ENCODE peak calls at places on chromosomes 2 and 18, in eight cellular contexts. One of them, this sample, is unnamed. For H3K4me1, the result is how much of the 10 kb centered on the place peaks cover.

GRCh38 chr2:92072461-92073035 is 2798.7 kb upstream of the TEKT4 start:
- DNase-seq in thyroid gland: no peak
- DNase-seq in endothelial cell of umbilical vein: no peak
- DNase-seq in A549: no peak
- DNase-seq in prostate gland: no peak
- DNase-seq in transverse colon: peak
- DNase-seq in HepG2: no peak
- DNase-seq in breast epithelium: no peak
- DNase-seq in this sample: no peak

GRCh38 chr2:109481196-109481555 is 132.6 kb downstream of the SEPTIN10 start:
- DNase-seq in thyroid gland: peak
- DNase-seq in endothelial cell of umbilical vein: peak
- DNase-seq in A549: no peak
- DNase-seq in prostate gland: peak
- DNase-seq in transverse colon: peak
- DNase-seq in HepG2: no peak
- DNase-seq in breast epithelium: peak
- DNase-seq in this sample: peak

GRCh38 chr2:47237375-47238357 is 82.6 kb upstream of the STPG4 start:
- DNase-seq in thyroid gland: no peak
- DNase-seq in endothelial cell of umbilical vein: peak
- DNase-seq in A549: no peak
- DNase-seq in prostate gland: no peak
- DNase-seq in transverse colon: no peak
- DNase-seq in HepG2: no peak
- DNase-seq in breast epithelium: peak
- DNase-seq in this sample: no peak

GRCh38 chr2:127080941-127081769 is 25.8 kb downstream of the BIN1 start:
- DNase-seq in thyroid gland: peak
- DNase-seq in endothelial cell of umbilical vein: no peak
- DNase-seq in A549: no peak
- DNase-seq in prostate gland: peak
- DNase-seq in transverse colon: peak
- DNase-seq in HepG2: no peak
- DNase-seq in breast epithelium: no peak
- DNase-seq in this sample: no peak

GRCh38 chr2:218727502-218728165 is 17.0 kb downstream of the TTLL4 start:
- DNase-seq in thyroid gland: no peak
- DNase-seq in endothelial cell of umbilical vein: peak
- DNase-seq in A549: peak
- DNase-seq in prostate gland: no peak
- DNase-seq in transverse colon: no peak
- DNase-seq in HepG2: peak
- DNase-seq in breast epithelium: no peak
- DNase-seq in this sample: no peak

GRCh38 chr18:74505776-74506175 is 9.6 kb downstream of the CNDP2 start:
- DNase-seq in thyroid gland: no peak
- DNase-seq in endothelial cell of umbilical vein: no peak
- DNase-seq in A549: no peak
- DNase-seq in prostate gland: no peak
- DNase-seq in transverse colon: no peak
- DNase-seq in HepG2: no peak
- DNase-seq in breast epithelium: no peak
- DNase-seq in this sample: no peak

GRCh38 chr18:59516356-59517155 is 157.5 kb upstream of the LMAN1 start:
- DNase-seq in thyroid gland: peak
- DNase-seq in endothelial cell of umbilical vein: peak
- DNase-seq in A549: peak
- DNase-seq in prostate gland: no peak
- DNase-seq in transverse colon: peak
- DNase-seq in HepG2: peak
- DNase-seq in breast epithelium: no peak
- DNase-seq in this sample: peak

GRCh38 chr18:68533641-68534040 is 181.3 kb downstream of the TMX3 start:
- DNase-seq in thyroid gland: no peak
- DNase-seq in endothelial cell of umbilical vein: no peak
- DNase-seq in A549: no peak
- DNase-seq in prostate gland: no peak
- DNase-seq in transverse colon: no peak
- DNase-seq in HepG2: no peak
- DNase-seq in breast epithelium: no peak
- DNase-seq in this sample: no peak

GRCh38 chr2:215830313-215830712 is 183.0 kb downstream of the MREG start:
- DNase-seq in thyroid gland: peak
- DNase-seq in endothelial cell of umbilical vein: peak
- DNase-seq in A549: peak
- DNase-seq in prostate gland: no peak
- DNase-seq in transverse colon: peak
- DNase-seq in HepG2: peak
- DNase-seq in breast epithelium: no peak
- DNase-seq in this sample: peak

GRCh38 chr2:190181066-190181681 is 118.6 kb upstream of the MSTN start:
- DNase-seq in thyroid gland: no peak
- DNase-seq in endothelial cell of umbilical vein: no peak
- DNase-seq in A549: no peak
- DNase-seq in prostate gland: peak
- DNase-seq in transverse colon: no peak
- DNase-seq in HepG2: no peak
- DNase-seq in breast epithelium: no peak
- DNase-seq in this sample: no peak

GRCh38 chr2:70145851-70146739 is 44.7 kb downstream of the C2orf42 start:
- DNase-seq in thyroid gland: no peak
- DNase-seq in endothelial cell of umbilical vein: no peak
- DNase-seq in A549: no peak
- DNase-seq in prostate gland: no peak
- DNase-seq in transverse colon: no peak
- DNase-seq in HepG2: no peak
- DNase-seq in breast epithelium: no peak
- DNase-seq in this sample: no peak

GRCh38 chr2:99488999-99489757 is 639 bp downstream of the REV1 start:
- DNase-seq in thyroid gland: peak
- DNase-seq in endothelial cell of umbilical vein: peak
- DNase-seq in A549: peak
- DNase-seq in prostate gland: peak
- DNase-seq in transverse colon: peak
- DNase-seq in HepG2: peak
- DNase-seq in breast epithelium: peak
- DNase-seq in this sample: peak

GRCh38 chr2:64114063-64114911 is 29.9 kb downstream of the PELI1 start:
- DNase-seq in thyroid gland: no peak
- DNase-seq in endothelial cell of umbilical vein: peak
- DNase-seq in A549: no peak
- DNase-seq in prostate gland: no peak
- DNase-seq in transverse colon: no peak
- DNase-seq in HepG2: no peak
- DNase-seq in breast epithelium: no peak
- DNase-seq in this sample: peak

GRCh38 chr2:45649855-45650806 is 1.3 kb upstream of the PRKCE start:
- DNase-seq in thyroid gland: peak
- DNase-seq in endothelial cell of umbilical vein: peak
- DNase-seq in A549: peak
- DNase-seq in prostate gland: peak
- DNase-seq in transverse colon: peak
- DNase-seq in HepG2: peak
- DNase-seq in breast epithelium: peak
- DNase-seq in this sample: peak
- TF ChIP-seq POLR2A in thyroid gland: no peak
- TF ChIP-seq POLR2A in endothelial cell of umbilical vein: no peak
- TF ChIP-seq POLR2A in A549: no peak
- TF ChIP-seq POLR2A in prostate gland: peak
- TF ChIP-seq POLR2A in transverse colon: peak
- TF ChIP-seq POLR2A in HepG2: no peak
- TF ChIP-seq POLR2A in breast epithelium: no peak
- TF ChIP-seq POLR2A in this sample: peak

DNA sequence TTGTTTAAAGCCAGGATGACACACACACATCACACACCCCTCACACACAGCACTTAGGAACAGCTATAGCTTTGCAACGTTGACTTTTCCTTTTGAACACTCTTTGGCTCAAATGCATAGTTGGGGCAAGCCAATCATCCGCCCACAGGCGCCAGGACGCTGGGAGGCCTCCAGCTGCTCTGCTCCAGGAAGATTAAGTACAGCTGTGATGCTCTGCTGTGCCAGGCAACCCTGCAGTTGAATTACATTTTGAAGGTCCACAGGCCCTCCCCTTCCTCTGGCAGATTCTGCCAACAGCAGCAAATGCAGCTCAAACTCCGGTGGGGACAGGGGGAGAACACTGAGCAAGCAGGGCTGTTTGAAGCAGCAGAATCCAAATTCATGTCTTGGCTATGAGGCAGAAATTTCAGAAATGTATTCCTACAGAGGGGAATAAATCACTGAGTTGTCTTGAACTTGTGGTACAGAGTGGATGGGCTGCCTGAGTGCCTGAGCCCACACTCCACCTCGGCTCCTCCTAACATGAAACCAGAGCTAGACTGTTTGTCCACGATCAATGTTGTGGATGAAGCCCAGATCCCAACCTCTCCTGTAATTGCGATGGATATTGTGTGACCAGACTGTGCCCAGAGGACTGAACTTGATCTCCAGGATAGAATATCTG is 86.5 kb upstream of the PPP1CB start:
- DNase-seq in thyroid gland: peak
- DNase-seq in endothelial cell of umbilical vein: peak
- DNase-seq in A549: no peak
- DNase-seq in prostate gland: peak
- DNase-seq in transverse colon: peak
- DNase-seq in HepG2: no peak
- DNase-seq in breast epithelium: peak
- DNase-seq in this sample: peak
- H3K4me1 ChIP-seq in thyroid gland: under half
- H3K4me1 ChIP-seq in endothelial cell of umbilical vein: under half
- H3K4me1 ChIP-seq in A549: under half
- H3K4me1 ChIP-seq in prostate gland: under half
- H3K4me1 ChIP-seq in transverse colon: half or more
- H3K4me1 ChIP-seq in HepG2: under half
- H3K4me1 ChIP-seq in breast epithelium: under half
- H3K4me1 ChIP-seq in this sample: under half

GRCh38 chr2:121755237-121756111 is at the start of gene TSN:
- DNase-seq in thyroid gland: peak
- DNase-seq in endothelial cell of umbilical vein: peak
- DNase-seq in A549: peak
- DNase-seq in prostate gland: peak
- DNase-seq in transverse colon: peak
- DNase-seq in HepG2: peak
- DNase-seq in breast epithelium: peak
- DNase-seq in this sample: peak
- TF ChIP-seq POLR2A in thyroid gland: no peak
- TF ChIP-seq POLR2A in endothelial cell of umbilical vein: peak
- TF ChIP-seq POLR2A in A549: peak
- TF ChIP-seq POLR2A in prostate gland: peak
- TF ChIP-seq POLR2A in transverse colon: peak
- TF ChIP-seq POLR2A in HepG2: peak
- TF ChIP-seq POLR2A in breast epithelium: no peak
- TF ChIP-seq POLR2A in this sample: peak

GRCh38 chr2:42711896-42712295 is 52.0 kb downstream of the OXER1 start:
- DNase-seq in thyroid gland: no peak
- DNase-seq in endothelial cell of umbilical vein: no peak
- DNase-seq in A549: no peak
- DNase-seq in prostate gland: no peak
- DNase-seq in transverse colon: no peak
- DNase-seq in HepG2: no peak
- DNase-seq in breast epithelium: no peak
- DNase-seq in this sample: no peak

GRCh38 chr2:42713920-42714319 is 50.0 kb downstream of the OXER1 start:
- DNase-seq in thyroid gland: no peak
- DNase-seq in endothelial cell of umbilical vein: no peak
- DNase-seq in A549: no peak
- DNase-seq in prostate gland: no peak
- DNase-seq in transverse colon: no peak
- DNase-seq in HepG2: no peak
- DNase-seq in breast epithelium: no peak
- DNase-seq in this sample: no peak

GRCh38 chr2:42712934-42713333 is 51.0 kb downstream of the OXER1 start:
- DNase-seq in thyroid gland: no peak
- DNase-seq in endothelial cell of umbilical vein: no peak
- DNase-seq in A549: no peak
- DNase-seq in prostate gland: no peak
- DNase-seq in transverse colon: no peak
- DNase-seq in HepG2: no peak
- DNase-seq in breast epithelium: no peak
- DNase-seq in this sample: no peak

GRCh38 chr2:42706836-42707235 is 57.1 kb downstream of the OXER1 start:
- DNase-seq in thyroid gland: no peak
- DNase-seq in endothelial cell of umbilical vein: no peak
- DNase-seq in A549: no peak
- DNase-seq in prostate gland: no peak
- DNase-seq in transverse colon: no peak
- DNase-seq in HepG2: peak
- DNase-seq in breast epithelium: no peak
- DNase-seq in this sample: no peak

DNA sequence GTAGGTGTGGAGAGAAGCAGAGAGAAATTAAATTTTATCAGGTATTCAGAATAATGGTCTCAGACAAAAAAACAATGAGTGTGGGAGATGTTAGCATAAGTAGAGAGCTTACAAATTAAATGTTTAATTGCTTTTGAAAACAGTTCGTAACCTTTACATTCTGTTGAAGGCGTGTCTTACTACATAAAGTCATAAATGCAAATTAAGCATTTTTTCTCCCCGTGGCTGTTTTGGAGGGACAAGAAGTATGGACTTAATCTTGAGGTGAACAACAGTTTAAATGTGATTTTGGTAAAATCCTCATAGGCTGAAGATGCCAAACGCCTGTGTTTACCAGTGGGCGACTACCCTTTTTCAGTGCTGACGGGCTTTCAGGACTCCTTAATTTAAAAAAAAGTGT is 55.7 kb downstream of the OXER1 start:
- DNase-seq in thyroid gland: no peak
- DNase-seq in endothelial cell of umbilical vein: no peak
- DNase-seq in A549: no peak
- DNase-seq in prostate gland: no peak
- DNase-seq in transverse colon: no peak
- DNase-seq in HepG2: no peak
- DNase-seq in breast epithelium: no peak
- DNase-seq in this sample: no peak
- H3K4me1 ChIP-seq in thyroid gland: under half
- H3K4me1 ChIP-seq in endothelial cell of umbilical vein: under half
- H3K4me1 ChIP-seq in A549: under half
- H3K4me1 ChIP-seq in prostate gland: under half
- H3K4me1 ChIP-seq in transverse colon: under half
- H3K4me1 ChIP-seq in HepG2: under half
- H3K4me1 ChIP-seq in breast epithelium: under half
- H3K4me1 ChIP-seq in this sample: under half

GRCh38 chr18:49486959-49487710 is at the start of gene C18orf32:
- DNase-seq in thyroid gland: peak
- DNase-seq in endothelial cell of umbilical vein: peak
- DNase-seq in A549: peak
- DNase-seq in prostate gland: peak
- DNase-seq in transverse colon: peak
- DNase-seq in HepG2: peak
- DNase-seq in breast epithelium: peak
- DNase-seq in this sample: peak
- TF ChIP-seq POLR2A in thyroid gland: peak
- TF ChIP-seq POLR2A in endothelial cell of umbilical vein: peak
- TF ChIP-seq POLR2A in A549: peak
- TF ChIP-seq POLR2A in prostate gland: peak
- TF ChIP-seq POLR2A in transverse colon: peak
- TF ChIP-seq POLR2A in HepG2: peak
- TF ChIP-seq POLR2A in breast epithelium: peak
- TF ChIP-seq POLR2A in this sample: peak

GRCh38 chr18:62786689-62787088 is 71.3 kb downstream of the PHLPP1 start:
- DNase-seq in thyroid gland: no peak
- DNase-seq in endothelial cell of umbilical vein: no peak
- DNase-seq in A549: no peak
- DNase-seq in prostate gland: no peak
- DNase-seq in transverse colon: no peak
- DNase-seq in HepG2: no peak
- DNase-seq in breast epithelium: no peak
- DNase-seq in this sample: no peak
- H3K4me1 ChIP-seq in thyroid gland: under half
- H3K4me1 ChIP-seq in endothelial cell of umbilical vein: under half
- H3K4me1 ChIP-seq in A549: half or more
- H3K4me1 ChIP-seq in prostate gland: under half
- H3K4me1 ChIP-seq in transverse colon: under half
- H3K4me1 ChIP-seq in HepG2: half or more
- H3K4me1 ChIP-seq in breast epithelium: under half
- H3K4me1 ChIP-seq in this sample: under half